ENCODE peak calls at places on chromosomes 12 and 14, in eight cellular contexts. A is neural progenitor cell, G is SK-N-SH, M is HCT116, J is IMR-90, U is astrocyte, T is hepatocyte, K is H9. V is an unnamed sample.

GRCh38 chr14:92615451-92615850 is 101.9 kb downstream of the RIN3 start:
- DNase-seq in K (no peak), T (no peak), M (no peak), J (no peak), A (no peak), G (no peak), U (no peak), V (no peak)

GRCh38 chr12:29148958-29149690 is at the start of gene FAR2:
- DNase-seq in J (no peak), G (peak; percentile 85), A (peak; percentile 66), K (peak; percentile 67), M (no peak), U (peak; percentile 18), T (peak; percentile 63), V (no peak)

GRCh38 chr12:31582155-31582554 is 8.8 kb downstream of the DENND5B start:
- DNase-seq in K (no peak), M (no peak), U (peak; percentile 61), G (no peak), A (no peak), T (no peak), J (peak; percentile 77), V (no peak)

GRCh38 chr14:89748004-89748403 is 206.5 kb downstream of the EFCAB11 start:
- DNase-seq in T (no peak), K (no peak), M (no peak), G (no peak), A (no peak), J (peak; percentile 85), U (peak; percentile 65), V (no peak)

GRCh38 chr12:58176296-58176869 is 235.0 kb downstream of the ATP23 start:
- DNase-seq in A (peak; percentile 78), K (peak; percentile 83), J (peak; percentile 38), M (peak; percentile 19), U (peak; percentile 3), G (peak; percentile 26), T (peak; percentile 73), V (peak; percentile 11)

GRCh38 chr14:104119119-104119699 is 19.2 kb upstream of the KIF26A start:
- DNase-seq in K (peak; percentile 31), M (no peak), U (no peak), J (no peak), T (no peak), A (no peak), G (no peak), V (no peak)

GRCh38 chr12:62933220-62933870 is 1.6 kb downstream of the PPM1H start:
- DNase-seq in K (peak; percentile 86), M (no peak), T (peak; percentile 31), J (no peak), G (peak; percentile 16), U (no peak), A (peak; percentile 57), V (no peak)

GRCh38 chr14:104049576-104050240 is 35.8 kb upstream of the ASPG start:
- DNase-seq in K (no peak), U (no peak), M (no peak), J (no peak), A (no peak), T (no peak), G (peak; percentile 71), V (no peak)

GRCh38 chr12:22172501-22172900 is 126.5 kb downstream of the CMAS start:
- DNase-seq in K (no peak), M (no peak), J (no peak), A (no peak), T (no peak), U (no peak), G (no peak), V (no peak)

GRCh38 chr12:109716512-109717389 is 3.1 kb downstream of the FAM222A start:
- DNase-seq in M (no peak), K (no peak), T (no peak), G (peak; percentile 27), A (no peak), J (peak; percentile 12), U (no peak), V (no peak)

GRCh38 chr14:103317251-103317650 is 16.8 kb upstream of the EIF5 start:
- DNase-seq in M (no peak), J (no peak), A (no peak), U (no peak), K (peak; percentile 63), T (no peak), G (no peak), V (peak; percentile 63)

GRCh38 chr14:55911794-55912193 is 206.4 kb upstream of the PELI2 start:
- DNase-seq in K (no peak), M (no peak), U (peak; percentile 91), G (no peak), A (no peak), T (no peak), J (no peak), V (no peak)

GRCh38 chr12:131735863-131736806 is 25.2 kb downstream of the SFSWAP start:
- DNase-seq in G (no peak), J (no peak), K (no peak), M (no peak), A (no peak), U (no peak), T (no peak), V (no peak)

GRCh38 chr14:74511966-74512365 is 18.4 kb downstream of the ISCA2 start:
- DNase-seq in A (no peak), G (no peak), U (no peak), J (no peak), T (no peak), M (no peak), K (peak; percentile 13), V (no peak)

GRCh38 chr14:57205953-57206352 is 62.8 kb downstream of the EXOC5 start:
- DNase-seq in J (peak; percentile 10), T (no peak), M (no peak), U (no peak), G (no peak), A (no peak), K (no peak), V (no peak)

GRCh38 chr14:50359631-50360030 is 37.0 kb downstream of the CDKL1 start:
- DNase-seq in A (no peak), K (no peak), M (no peak), U (no peak), G (no peak), T (no peak), J (no peak), V (no peak)

DNA sequence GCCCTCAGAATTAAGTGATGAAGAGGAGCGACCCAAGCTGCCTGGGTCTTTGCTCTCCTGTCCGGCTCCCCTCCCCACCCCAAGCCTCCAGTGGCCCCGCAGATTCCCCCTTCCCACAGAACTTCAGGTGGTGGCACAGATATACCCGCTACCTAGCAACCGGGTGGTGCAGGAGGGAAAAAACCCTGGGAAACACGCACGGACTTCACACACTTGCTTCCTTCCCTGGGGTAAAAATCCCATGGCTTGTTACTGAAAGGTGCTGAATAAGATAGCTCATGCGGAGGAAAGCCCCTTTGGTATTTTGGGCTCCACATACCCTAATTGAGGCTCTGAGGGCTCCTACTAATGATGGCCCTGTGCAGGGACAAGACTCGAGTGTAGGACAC is 813 bp upstream of the RIMBP2 start:
- DNase-seq in J (no peak), T (no peak), M (no peak), K (no peak), G (no peak), U (no peak), A (peak; percentile 54), V (no peak)
- H2AFZ ChIP-seq in J (no peak overlapping the region), T (peak overlapping the region; percentile 23), M (no peak overlapping the region), K (no peak overlapping the region), G (no peak overlapping the region), U (no peak overlapping the region), A (peak overlapping the region; percentile 87), V (no peak overlapping the region)

GRCh38 chr12:116277393-116278258 is at the start of gene MED13L:
- DNase-seq in A (peak; percentile 96), J (peak; percentile 78), T (peak; percentile 96), M (peak; percentile 57), U (peak; percentile 59), G (peak; percentile 99), K (peak; percentile 94), V (peak; percentile 93)
- TF ChIP-seq CTCF in A (peak; percentile 44), J (peak; percentile 49), T (peak; percentile 50), M (peak; percentile 24), U (no peak), G (peak; percentile 30), K (peak; percentile 34), V (no peak)

DNA sequence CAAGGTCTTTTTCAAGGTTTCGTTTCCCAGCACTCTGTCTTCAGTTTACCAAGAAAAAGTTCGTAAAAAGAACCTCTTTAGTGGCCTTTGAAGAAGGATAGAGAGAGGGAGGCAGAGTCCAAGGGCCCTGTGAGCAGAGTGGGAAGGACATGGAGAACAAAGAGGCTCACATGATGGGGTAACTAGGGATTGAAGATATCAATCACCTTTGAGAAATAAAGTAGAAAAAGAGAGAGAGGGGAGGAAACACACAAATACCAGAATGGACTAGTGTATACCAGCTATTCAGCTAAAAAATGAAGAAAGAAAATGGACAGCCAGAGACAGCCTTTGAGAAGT is 82.3 kb downstream of the SPTSSA start:
- DNase-seq in A (no peak), M (no peak), K (no peak), J (no peak), T (no peak), U (no peak), G (no peak), V (no peak)
- H2AFZ ChIP-seq in A (no peak overlapping the region), M (no peak overlapping the region), K (no peak overlapping the region), J (no peak overlapping the region), T (no peak overlapping the region), U (no peak overlapping the region), G (no peak overlapping the region), V (no peak overlapping the region)

GRCh38 chr12:105561981-105562726 is 231.7 kb downstream of the C12orf75 start:
- DNase-seq in T (peak; percentile 31), J (peak; percentile 90), U (peak; percentile 89), M (peak; percentile 76), K (peak; percentile 68), A (no peak), G (no peak), V (no peak)
- TF ChIP-seq CTCF in T (no peak), J (no peak), U (no peak), M (peak; percentile 32), K (peak; percentile 28), A (no peak), G (peak; percentile 17), V (no peak)

GRCh38 chr12:83414981-83415380 is 728.3 kb downstream of the TMTC2 start:
- DNase-seq in K (no peak), T (no peak), J (no peak), G (no peak), U (no peak), A (no peak), M (no peak), V (no peak)
- H2AFZ ChIP-seq in K (no peak overlapping the region), T (no peak overlapping the region), J (no peak overlapping the region), G (no peak overlapping the region), U (no peak overlapping the region), A (no peak overlapping the region), M (no peak overlapping the region), V (no peak overlapping the region)

DNA sequence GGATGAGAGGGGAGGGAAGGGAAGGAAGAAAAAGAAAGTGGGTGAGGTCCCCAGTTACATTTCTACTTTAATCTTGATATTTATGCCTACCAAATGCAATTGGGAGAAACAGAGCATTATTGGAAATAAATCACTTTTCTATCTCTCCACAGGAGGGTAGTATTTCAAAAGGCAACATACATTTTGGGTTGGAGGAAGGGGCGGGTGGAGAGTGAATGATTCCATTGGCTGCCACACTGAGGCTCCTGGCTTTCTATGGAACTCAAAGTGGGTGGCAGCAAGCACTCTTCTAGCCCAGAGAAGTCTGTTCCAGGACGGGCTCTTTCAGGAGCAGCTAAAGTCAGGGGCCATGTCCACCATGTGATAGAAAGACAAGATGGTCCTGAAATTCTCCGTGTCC is 441.3 kb downstream of the DAD1 start:
- DNase-seq in K (no peak), J (no peak), U (no peak), G (no peak), T (no peak), A (no peak), M (no peak), V (no peak)
- TF ChIP-seq CTCF in K (no peak), J (no peak), U (no peak), G (no peak), T (no peak), A (no peak), M (no peak), V (peak; percentile 19)

V was measured in OCI-LY7.